ENCODE peak calls at places on chromosomes 16 and 17, in eight cellular contexts. One of them, this sample, is unnamed.

GRCh38 chr17:17567631-17568030 is 23.9 kb downstream of the PEMT start:
- DNase-seq in IMR-90: peak; percentile 17
- DNase-seq in astrocyte: peak; percentile 8
- DNase-seq in fibroblast of lung: peak; percentile 17
- DNase-seq in mammary epithelial cell: no peak
- DNase-seq in OCI-LY7: no peak
- DNase-seq in keratinocyte: no peak
- DNase-seq in H9: no peak
- DNase-seq in this sample: peak; percentile 59

GRCh38 chr17:67068999-67069398 is 24.6 kb downstream of the CACNG1 start:
- DNase-seq in mammary epithelial cell: no peak
- DNase-seq in fibroblast of lung: peak; percentile 10
- DNase-seq in H9: no peak
- DNase-seq in keratinocyte: no peak
- DNase-seq in OCI-LY7: no peak
- DNase-seq in astrocyte: peak; percentile 2
- DNase-seq in IMR-90: peak; percentile 7
- DNase-seq in this sample: no peak

GRCh38 chr17:31571124-31571892 is 179.8 kb downstream of the RAB11FIP4 start:
- DNase-seq in H9: no peak
- DNase-seq in IMR-90: peak; percentile 98
- DNase-seq in keratinocyte: no peak
- DNase-seq in OCI-LY7: no peak
- DNase-seq in mammary epithelial cell: peak; percentile 68
- DNase-seq in fibroblast of lung: peak; percentile 100
- DNase-seq in astrocyte: peak; percentile 100
- DNase-seq in this sample: peak; percentile 56

GRCh38 chr16:66036162-66036561 is 330.3 kb upstream of the CDH5 start:
- DNase-seq in astrocyte: no peak
- DNase-seq in H9: no peak
- DNase-seq in fibroblast of lung: peak; percentile 29
- DNase-seq in mammary epithelial cell: no peak
- DNase-seq in OCI-LY7: no peak
- DNase-seq in IMR-90: peak; percentile 37
- DNase-seq in keratinocyte: no peak
- DNase-seq in this sample: no peak

GRCh38 chr16:84013787-84014569 is 28.6 kb downstream of the SLC38A8 start:
- DNase-seq in astrocyte: no peak
- DNase-seq in IMR-90: peak; percentile 2
- DNase-seq in H9: peak; percentile 99
- DNase-seq in keratinocyte: peak; percentile 96
- DNase-seq in fibroblast of lung: peak; percentile 33
- DNase-seq in OCI-LY7: peak; percentile 98
- DNase-seq in mammary epithelial cell: peak; percentile 98
- DNase-seq in this sample: peak; percentile 78

GRCh38 chr16:2243781-2244180 is 7.5 kb downstream of the DNASE1L2 start:
- DNase-seq in H9: no peak
- DNase-seq in keratinocyte: no peak
- DNase-seq in IMR-90: no peak
- DNase-seq in OCI-LY7: no peak
- DNase-seq in fibroblast of lung: no peak
- DNase-seq in mammary epithelial cell: no peak
- DNase-seq in astrocyte: no peak
- DNase-seq in this sample: no peak

GRCh38 chr16:12544477-12545291 is 259.0 kb downstream of the CPPED1 start:
- DNase-seq in OCI-LY7: peak; percentile 38
- DNase-seq in H9: no peak
- DNase-seq in IMR-90: no peak
- DNase-seq in keratinocyte: no peak
- DNase-seq in mammary epithelial cell: no peak
- DNase-seq in fibroblast of lung: peak; percentile 31
- DNase-seq in astrocyte: peak; percentile 21
- DNase-seq in this sample: no peak

GRCh38 chr17:1294157-1294717 is 14.8 kb downstream of the TRARG1 start:
- DNase-seq in keratinocyte: no peak
- DNase-seq in fibroblast of lung: no peak
- DNase-seq in astrocyte: no peak
- DNase-seq in H9: no peak
- DNase-seq in mammary epithelial cell: no peak
- DNase-seq in IMR-90: no peak
- DNase-seq in OCI-LY7: peak; percentile 37
- DNase-seq in this sample: no peak

GRCh38 chr16:30664616-30665109 is 6.4 kb downstream of the FBRS start:
- DNase-seq in IMR-90: no peak
- DNase-seq in astrocyte: no peak
- DNase-seq in fibroblast of lung: no peak
- DNase-seq in keratinocyte: no peak
- DNase-seq in H9: no peak
- DNase-seq in mammary epithelial cell: no peak
- DNase-seq in OCI-LY7: no peak
- DNase-seq in this sample: no peak

GRCh38 chr16:30663038-30663437 is 4.8 kb downstream of the FBRS start:
- DNase-seq in OCI-LY7: no peak
- DNase-seq in fibroblast of lung: no peak
- DNase-seq in keratinocyte: no peak
- DNase-seq in H9: no peak
- DNase-seq in astrocyte: no peak
- DNase-seq in IMR-90: no peak
- DNase-seq in mammary epithelial cell: no peak
- DNase-seq in this sample: no peak

GRCh38 chr16:30660424-30661251 is 2.4 kb downstream of the FBRS start:
- DNase-seq in fibroblast of lung: peak; percentile 41
- DNase-seq in astrocyte: peak; percentile 27
- DNase-seq in keratinocyte: no peak
- DNase-seq in H9: no peak
- DNase-seq in OCI-LY7: peak; percentile 62
- DNase-seq in mammary epithelial cell: peak; percentile 42
- DNase-seq in IMR-90: peak; percentile 58
- DNase-seq in this sample: peak; percentile 68

GRCh38 chr16:30663820-30664528 is 5.7 kb downstream of the FBRS start:
- DNase-seq in fibroblast of lung: no peak
- DNase-seq in H9: no peak
- DNase-seq in IMR-90: no peak
- DNase-seq in mammary epithelial cell: no peak
- DNase-seq in keratinocyte: no peak
- DNase-seq in OCI-LY7: no peak
- DNase-seq in astrocyte: no peak
- DNase-seq in this sample: no peak

GRCh38 chr16:30662449-30662848 is 4.2 kb downstream of the FBRS start:
- DNase-seq in fibroblast of lung: no peak
- DNase-seq in mammary epithelial cell: no peak
- DNase-seq in astrocyte: no peak
- DNase-seq in OCI-LY7: no peak
- DNase-seq in keratinocyte: no peak
- DNase-seq in IMR-90: no peak
- DNase-seq in H9: no peak
- DNase-seq in this sample: no peak
- H4K20me1 ChIP-seq in fibroblast of lung: no peaks in the 10 kb centered on the region
- H4K20me1 ChIP-seq in mammary epithelial cell: no peaks in the 10 kb centered on the region
- H4K20me1 ChIP-seq in astrocyte: peaks cover 69% of the 10 kb centered on the region
- H4K20me1 ChIP-seq in OCI-LY7: no peaks in the 10 kb centered on the region
- H4K20me1 ChIP-seq in keratinocyte: no peaks in the 10 kb centered on the region
- H4K20me1 ChIP-seq in IMR-90: peaks cover 57% of the 10 kb centered on the region
- H4K20me1 ChIP-seq in H9: no peaks in the 10 kb centered on the region
- H4K20me1 ChIP-seq in this sample: peaks cover 62% of the 10 kb centered on the region

GRCh38 chr16:81571592-81572230 is 127.1 kb downstream of the CMIP start:
- DNase-seq in astrocyte: no peak
- DNase-seq in OCI-LY7: no peak
- DNase-seq in mammary epithelial cell: no peak
- DNase-seq in keratinocyte: no peak
- DNase-seq in fibroblast of lung: no peak
- DNase-seq in H9: no peak
- DNase-seq in IMR-90: no peak
- DNase-seq in this sample: no peak

GRCh38 chr16:81573533-81573932 is 128.9 kb downstream of the CMIP start:
- DNase-seq in keratinocyte: no peak
- DNase-seq in H9: no peak
- DNase-seq in astrocyte: no peak
- DNase-seq in OCI-LY7: no peak
- DNase-seq in IMR-90: no peak
- DNase-seq in mammary epithelial cell: no peak
- DNase-seq in fibroblast of lung: no peak
- DNase-seq in this sample: no peak

GRCh38 chr16:81570189-81570846 is 125.7 kb downstream of the CMIP start:
- DNase-seq in OCI-LY7: no peak
- DNase-seq in astrocyte: no peak
- DNase-seq in keratinocyte: no peak
- DNase-seq in fibroblast of lung: no peak
- DNase-seq in IMR-90: no peak
- DNase-seq in H9: no peak
- DNase-seq in mammary epithelial cell: no peak
- DNase-seq in this sample: no peak

GRCh38 chr16:81569361-81570034 is 124.9 kb downstream of the CMIP start:
- DNase-seq in keratinocyte: no peak
- DNase-seq in fibroblast of lung: no peak
- DNase-seq in OCI-LY7: no peak
- DNase-seq in H9: no peak
- DNase-seq in astrocyte: no peak
- DNase-seq in IMR-90: no peak
- DNase-seq in mammary epithelial cell: no peak
- DNase-seq in this sample: no peak

DNA sequence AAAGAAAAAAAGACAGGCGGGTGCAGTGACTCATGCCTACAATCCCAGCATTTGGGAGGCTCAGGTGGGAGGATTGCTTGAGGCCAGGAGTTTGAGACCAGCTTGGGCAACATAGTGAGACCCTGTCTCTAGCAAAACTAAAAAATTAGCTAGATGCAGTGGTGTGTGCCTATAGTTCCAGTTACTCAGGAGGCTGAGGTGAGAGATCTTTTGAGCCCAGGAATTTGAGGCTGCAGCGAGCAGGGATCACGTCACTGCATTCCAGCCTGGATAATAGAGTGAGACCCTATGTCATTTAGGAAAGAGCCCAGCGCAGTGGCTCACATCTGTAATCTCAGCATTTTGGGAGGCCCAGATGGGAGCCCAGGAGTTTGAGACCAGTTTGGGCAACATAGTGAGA is 126.6 kb downstream of the CMIP start:
- DNase-seq in H9: no peak
- DNase-seq in fibroblast of lung: no peak
- DNase-seq in astrocyte: no peak
- DNase-seq in keratinocyte: no peak
- DNase-seq in mammary epithelial cell: no peak
- DNase-seq in OCI-LY7: no peak
- DNase-seq in IMR-90: no peak
- DNase-seq in this sample: no peak
- H4K20me1 ChIP-seq in H9: peaks cover 2% of the 10 kb centered on the region
- H4K20me1 ChIP-seq in fibroblast of lung: no peaks in the 10 kb centered on the region
- H4K20me1 ChIP-seq in astrocyte: peaks cover 98% of the 10 kb centered on the region
- H4K20me1 ChIP-seq in keratinocyte: peaks cover 18% of the 10 kb centered on the region
- H4K20me1 ChIP-seq in mammary epithelial cell: no peaks in the 10 kb centered on the region
- H4K20me1 ChIP-seq in OCI-LY7: no peaks in the 10 kb centered on the region
- H4K20me1 ChIP-seq in IMR-90: peaks cover 66% of the 10 kb centered on the region
- H4K20me1 ChIP-seq in this sample: peaks cover 23% of the 10 kb centered on the region

GRCh38 chr16:75378616-75379015 is 54.7 kb downstream of the CFDP1 start:
- DNase-seq in IMR-90: no peak
- DNase-seq in H9: no peak
- DNase-seq in mammary epithelial cell: no peak
- DNase-seq in fibroblast of lung: no peak
- DNase-seq in OCI-LY7: no peak
- DNase-seq in astrocyte: no peak
- DNase-seq in keratinocyte: no peak
- DNase-seq in this sample: no peak

GRCh38 chr16:75382611-75383010 is 50.7 kb downstream of the CFDP1 start:
- DNase-seq in fibroblast of lung: no peak
- DNase-seq in H9: no peak
- DNase-seq in mammary epithelial cell: peak; percentile 29
- DNase-seq in IMR-90: no peak
- DNase-seq in keratinocyte: no peak
- DNase-seq in OCI-LY7: no peak
- DNase-seq in astrocyte: no peak
- DNase-seq in this sample: no peak

GRCh38 chr16:75379911-75380847 is 53.1 kb downstream of the CFDP1 start:
- DNase-seq in fibroblast of lung: no peak
- DNase-seq in keratinocyte: no peak
- DNase-seq in mammary epithelial cell: no peak
- DNase-seq in IMR-90: no peak
- DNase-seq in H9: no peak
- DNase-seq in OCI-LY7: peak; percentile 84
- DNase-seq in astrocyte: no peak
- DNase-seq in this sample: no peak

GRCh38 chr16:75379339-75379738 is 54.0 kb downstream of the CFDP1 start:
- DNase-seq in astrocyte: no peak
- DNase-seq in IMR-90: no peak
- DNase-seq in mammary epithelial cell: no peak
- DNase-seq in fibroblast of lung: no peak
- DNase-seq in H9: no peak
- DNase-seq in keratinocyte: no peak
- DNase-seq in OCI-LY7: no peak
- DNase-seq in this sample: no peak

DNA sequence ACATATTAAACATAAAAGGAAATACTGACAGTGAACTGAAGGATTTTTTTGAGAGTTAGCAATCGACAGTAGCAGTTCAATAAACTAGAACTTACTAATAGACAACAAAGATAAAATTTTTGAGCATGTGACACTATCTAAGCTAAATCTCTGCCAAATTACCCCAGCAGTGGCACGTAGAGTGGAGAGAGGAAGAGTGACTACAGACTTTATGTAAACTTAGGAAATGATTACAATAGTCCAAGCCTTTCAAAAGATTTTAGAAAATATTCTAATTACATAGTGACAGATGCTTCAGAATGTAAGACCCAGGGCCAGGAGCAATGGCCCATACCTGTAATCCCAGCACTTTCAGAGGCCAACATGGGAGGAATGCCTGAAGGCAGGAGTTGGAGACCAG is 52.4 kb downstream of the CFDP1 start:
- DNase-seq in IMR-90: peak; percentile 79
- DNase-seq in keratinocyte: no peak
- DNase-seq in mammary epithelial cell: no peak
- DNase-seq in OCI-LY7: no peak
- DNase-seq in fibroblast of lung: no peak
- DNase-seq in astrocyte: no peak
- DNase-seq in H9: no peak
- DNase-seq in this sample: no peak
- H4K20me1 ChIP-seq in IMR-90: no peaks in the 10 kb centered on the region
- H4K20me1 ChIP-seq in keratinocyte: no peaks in the 10 kb centered on the region
- H4K20me1 ChIP-seq in mammary epithelial cell: no peaks in the 10 kb centered on the region
- H4K20me1 ChIP-seq in OCI-LY7: no peaks in the 10 kb centered on the region
- H4K20me1 ChIP-seq in fibroblast of lung: no peaks in the 10 kb centered on the region
- H4K20me1 ChIP-seq in astrocyte: no peaks in the 10 kb centered on the region
- H4K20me1 ChIP-seq in H9: no peaks in the 10 kb centered on the region
- H4K20me1 ChIP-seq in this sample: no peaks in the 10 kb centered on the region

GRCh38 chr16:878886-879285 is 78.4 kb upstream of the GNG13 start:
- DNase-seq in H9: no peak
- DNase-seq in astrocyte: no peak
- DNase-seq in keratinocyte: no peak
- DNase-seq in IMR-90: no peak
- DNase-seq in mammary epithelial cell: no peak
- DNase-seq in OCI-LY7: no peak
- DNase-seq in fibroblast of lung: no peak
- DNase-seq in this sample: no peak

GRCh38 chr16:876523-877241 is 76.1 kb upstream of the GNG13 start:
- DNase-seq in H9: no peak
- DNase-seq in OCI-LY7: no peak
- DNase-seq in mammary epithelial cell: no peak
- DNase-seq in astrocyte: no peak
- DNase-seq in IMR-90: no peak
- DNase-seq in fibroblast of lung: no peak
- DNase-seq in keratinocyte: no peak
- DNase-seq in this sample: no peak

GRCh38 chr16:878071-878784 is 77.7 kb upstream of the GNG13 start:
- DNase-seq in astrocyte: peak; percentile 57
- DNase-seq in H9: peak; percentile 59
- DNase-seq in IMR-90: peak; percentile 35
- DNase-seq in mammary epithelial cell: no peak
- DNase-seq in fibroblast of lung: peak; percentile 62
- DNase-seq in keratinocyte: no peak
- DNase-seq in OCI-LY7: peak; percentile 54
- DNase-seq in this sample: no peak

GRCh38 chr16:876041-876335 is 75.5 kb upstream of the GNG13 start:
- DNase-seq in mammary epithelial cell: no peak
- DNase-seq in astrocyte: no peak
- DNase-seq in OCI-LY7: no peak
- DNase-seq in keratinocyte: no peak
- DNase-seq in fibroblast of lung: no peak
- DNase-seq in H9: no peak
- DNase-seq in IMR-90: no peak
- DNase-seq in this sample: no peak

GRCh38 chr16:877242-878065 is 76.9 kb upstream of the GNG13 start:
- DNase-seq in OCI-LY7: no peak
- DNase-seq in fibroblast of lung: no peak
- DNase-seq in IMR-90: no peak
- DNase-seq in keratinocyte: no peak
- DNase-seq in mammary epithelial cell: no peak
- DNase-seq in H9: no peak
- DNase-seq in astrocyte: no peak
- DNase-seq in this sample: no peak
- H4K20me1 ChIP-seq in OCI-LY7: no peaks in the 10 kb centered on the region
- H4K20me1 ChIP-seq in fibroblast of lung: no peaks in the 10 kb centered on the region
- H4K20me1 ChIP-seq in IMR-90: no peaks in the 10 kb centered on the region
- H4K20me1 ChIP-seq in keratinocyte: no peaks in the 10 kb centered on the region
- H4K20me1 ChIP-seq in mammary epithelial cell: no peaks in the 10 kb centered on the region
- H4K20me1 ChIP-seq in H9: no peaks in the 10 kb centered on the region
- H4K20me1 ChIP-seq in astrocyte: no peaks in the 10 kb centered on the region
- H4K20me1 ChIP-seq in this sample: no peaks in the 10 kb centered on the region